ENCODE peak calls at places on chromosomes 3 and 15, in five cellular contexts. L is kidney epithelial cell, G is AG04450, A is tibial nerve, Y is uterus. O is an unnamed sample.

GRCh38 chr15:84878504-84878903 is 6.0 kb upstream of the SLC28A1 start:
- DNase-seq in A (peak), Y (peak), G (peak), L (no peak), O (peak)

GRCh38 chr15:71337197-71337845 is 222.1 kb downstream of the THSD4 start:
- DNase-seq in G (no peak), L (peak), A (no peak), Y (no peak), O (no peak)

GRCh38 chr15:76576526-76577279 is 240.1 kb downstream of the ISL2 start:
- DNase-seq in Y (peak), A (peak), L (no peak), G (peak), O (peak)

GRCh38 chr3:108088697-108089096 is 2.1 kb downstream of the CD47 start:
- DNase-seq in L (no peak), G (no peak), Y (no peak), A (no peak), O (no peak)

GRCh38 chr15:86852741-86853140 is 773.1 kb downstream of the AGBL1 start:
- DNase-seq in L (no peak), Y (no peak), G (no peak), A (no peak), O (no peak)

GRCh38 chr3:177615015-177615414 is 417.7 kb upstream of the TBL1XR1 start:
- DNase-seq in A (peak), Y (peak), L (peak), G (peak), O (peak)

GRCh38 chr15:89321521-89322410 is 12.9 kb downstream of the POLG start:
- DNase-seq in A (no peak), G (no peak), L (no peak), Y (no peak), O (no peak)

GRCh38 chr3:13706886-13707285 is 158.0 kb downstream of the FBLN2 start:
- DNase-seq in A (no peak), L (no peak), Y (peak), G (no peak), O (no peak)

GRCh38 chr3:177357352-177358084 is 160.2 kb upstream of the TBL1XR1 start:
- DNase-seq in Y (peak), A (no peak), G (peak), L (peak), O (no peak)

GRCh38 chr3:32501785-32502088 is 915 bp downstream of the CMTM6 start:
- DNase-seq in A (no peak), Y (no peak), L (no peak), G (no peak), O (no peak)

GRCh38 chr3:100225193-100225592 is 35.6 kb upstream of the TBC1D23 start:
- DNase-seq in A (no peak), L (no peak), Y (no peak), G (no peak), O (no peak)

GRCh38 chr15:93048759-93049161 is 40.3 kb downstream of the RGMA start:
- DNase-seq in Y (no peak), G (no peak), A (no peak), L (no peak), O (no peak)

GRCh38 chr3:157175678-157176077 is 15.7 kb upstream of the CCNL1 start:
- DNase-seq in Y (peak), L (no peak), A (no peak), G (no peak), O (no peak)

GRCh38 chr3:113218011-113218678 is 6.8 kb downstream of the BOC start:
- DNase-seq in L (no peak), A (no peak), G (no peak), Y (no peak), O (no peak)

GRCh38 chr15:32716960-32717289 is 879 bp upstream of the GREM1 start:
- DNase-seq in A (no peak), G (no peak), L (no peak), Y (no peak), O (no peak)

GRCh38 chr15:25946241-25946786 is 83.2 kb upstream of the ATP10A start:
- DNase-seq in A (no peak), G (no peak), L (no peak), Y (no peak), O (no peak)

GRCh38 chr3:48178072-48178471 is 10.1 kb downstream of the CDC25A start:
- DNase-seq in L (no peak), Y (no peak), A (no peak), G (no peak), O (no peak)

GRCh38 chr3:44914936-44915335 is 40.5 kb downstream of the TGM4 start:
- DNase-seq in L (no peak), A (no peak), G (no peak), Y (no peak), O (no peak)

GRCh38 chr3:28576590-28577220 is 228.1 kb upstream of the AZI2 start:
- DNase-seq in G (no peak), L (no peak), A (no peak), Y (no peak), O (no peak)

GRCh38 chr15:49847937-49848823 is 227.3 kb downstream of the DTWD1 start:
- DNase-seq in A (no peak), Y (no peak), G (peak), L (peak), O (peak)

GRCh38 chr3:69082805-69083204 is 1.9 kb upstream of the ARL6IP5 start:
- DNase-seq in L (peak), G (no peak), A (no peak), Y (no peak), O (peak)

GRCh38 chr3:11380314-11380713 is 108.1 kb downstream of the ATG7 start:
- DNase-seq in A (no peak), L (no peak), G (no peak), Y (no peak), O (no peak)

GRCh38 chr15:88810449-88810848 is 7.2 kb downstream of the ACAN start:
- DNase-seq in G (no peak), L (no peak), A (no peak), Y (no peak), O (no peak)

GRCh38 chr3:22392859-22393258 is 641.8 kb upstream of the ZNF385D start:
- DNase-seq in A (no peak), Y (no peak), G (no peak), L (no peak), O (no peak)

GRCh38 chr3:61315874-61316273 is 64.6 kb upstream of the FHIT start:
- DNase-seq in Y (no peak), A (no peak), L (no peak), G (no peak), O (no peak)

GRCh38 chr3:27486328-27486727 is 2.1 kb upstream of the SLC4A7 start:
- DNase-seq in G (no peak), A (no peak), L (no peak), Y (no peak), O (no peak)

GRCh38 chr15:83012038-83012490 is 625 bp upstream of the C15orf40 start:
- DNase-seq in A (no peak), G (no peak), L (no peak), Y (no peak), O (no peak)

GRCh38 chr3:113648524-113648923 is 47.9 kb downstream of the USF3 start:
- DNase-seq in A (no peak), Y (no peak), G (no peak), L (no peak), O (no peak)

GRCh38 chr15:39920510-39921273 is 626 bp upstream of the GPR176 start:
- DNase-seq in L (peak), Y (peak), G (no peak), A (peak), O (peak)

GRCh38 chr3:190519886-190520285 is 6.0 kb downstream of the IL1RAP start:
- DNase-seq in Y (no peak), L (no peak), A (no peak), G (no peak), O (no peak)

GRCh38 chr3:183252108-183252782 is 808 bp upstream of the B3GNT5 start:
- DNase-seq in G (no peak), A (no peak), L (no peak), Y (no peak), O (no peak)

GRCh38 chr3:162704991-162705390 is 1208.4 kb downstream of the OTOL1 start:
- DNase-seq in G (no peak), A (no peak), Y (no peak), L (no peak), O (no peak)

GRCh38 chr15:47411733-47412530 is 305.4 kb upstream of the SEMA6D start:
- DNase-seq in L (no peak), Y (no peak), G (no peak), A (no peak), O (no peak)

GRCh38 chr15:39354188-39354587 is 226.7 kb upstream of the THBS1 start:
- DNase-seq in A (no peak), L (no peak), G (no peak), Y (no peak), O (no peak)

GRCh38 chr3:135260025-135260424 is 465.0 kb downstream of the EPHB1 start:
- DNase-seq in A (no peak), Y (no peak), L (no peak), G (no peak), O (no peak)

GRCh38 chr3:142931222-142931621 is 32.3 kb downstream of the PAQR9 start:
- DNase-seq in A (no peak), G (no peak), Y (no peak), L (no peak), O (no peak)
- TF ChIP-seq CTCF in A (no peak), G (peak), Y (no peak), L (no peak), O (no peak)

GRCh38 chr15:63504979-63505841 is 817 bp downstream of the USP3 start:
- DNase-seq in A (no peak), G (no peak), L (no peak), Y (peak), O (no peak)
- TF ChIP-seq CTCF in A (no peak), G (peak), L (peak), Y (peak), O (peak)

DNA sequence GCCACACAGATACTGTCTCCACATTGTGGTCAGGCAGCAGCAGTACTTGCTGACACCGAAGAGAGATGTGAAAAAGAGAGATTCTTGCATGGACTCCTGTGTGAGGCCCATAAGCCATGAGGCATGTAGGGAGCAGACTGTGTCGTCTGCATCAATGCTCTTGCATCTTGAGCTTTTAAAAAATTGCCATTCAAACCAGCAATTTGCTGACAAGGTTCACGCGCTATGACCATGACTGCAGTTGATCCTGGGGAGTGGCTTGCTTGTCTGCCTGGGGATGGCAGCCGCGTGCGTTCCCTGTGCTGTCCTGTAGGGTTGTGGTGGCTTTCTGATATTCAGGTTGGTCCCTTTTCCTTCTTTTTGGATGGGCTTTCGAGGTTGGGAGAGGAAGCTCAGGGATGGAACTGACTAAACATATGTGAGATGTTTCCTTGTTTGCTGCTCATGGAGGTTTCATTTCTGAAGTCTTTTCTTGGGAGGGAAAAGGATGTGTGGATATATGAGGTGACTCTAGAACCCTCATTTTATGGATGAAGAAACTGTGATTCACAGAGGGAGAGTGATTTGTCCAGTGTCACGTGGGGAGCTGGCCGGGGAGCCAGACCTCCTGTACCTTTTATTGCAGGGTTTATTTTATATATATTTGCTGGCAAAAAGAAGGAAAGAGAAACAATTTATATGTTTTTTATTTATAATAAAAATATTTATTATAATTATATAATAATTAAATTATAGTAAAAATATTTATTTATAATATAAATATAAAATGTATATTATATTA is 48.6 kb downstream of the LPP start:
- DNase-seq in L (no peak), Y (no peak), G (no peak), A (no peak), O (no peak)
- TF ChIP-seq CTCF in L (no peak), Y (no peak), G (no peak), A (no peak), O (no peak)

GRCh38 chr15:43225201-43225949 is 4.6 kb upstream of the EPB42 start:
- DNase-seq in L (peak), Y (peak), A (peak), G (peak), O (no peak)
- TF ChIP-seq CTCF in L (peak), Y (peak), A (peak), G (peak), O (peak)

GRCh38 chr3:143843607-143844006 is 4.7 kb downstream of the SLC9A9 start:
- DNase-seq in A (no peak), G (no peak), Y (no peak), L (no peak), O (no peak)

GRCh38 chr3:143835312-143835711 is 13.0 kb downstream of the SLC9A9 start:
- DNase-seq in A (no peak), L (no peak), G (no peak), Y (no peak), O (no peak)

GRCh38 chr3:143839980-143840379 is 8.3 kb downstream of the SLC9A9 start:
- DNase-seq in Y (no peak), G (no peak), A (no peak), L (no peak), O (no peak)

GRCh38 chr3:143840636-143841035 is 7.6 kb downstream of the SLC9A9 start:
- DNase-seq in Y (no peak), G (no peak), A (no peak), L (no peak), O (no peak)
- TF ChIP-seq CTCF in Y (no peak), G (no peak), A (no peak), L (no peak), O (no peak)

DNA sequence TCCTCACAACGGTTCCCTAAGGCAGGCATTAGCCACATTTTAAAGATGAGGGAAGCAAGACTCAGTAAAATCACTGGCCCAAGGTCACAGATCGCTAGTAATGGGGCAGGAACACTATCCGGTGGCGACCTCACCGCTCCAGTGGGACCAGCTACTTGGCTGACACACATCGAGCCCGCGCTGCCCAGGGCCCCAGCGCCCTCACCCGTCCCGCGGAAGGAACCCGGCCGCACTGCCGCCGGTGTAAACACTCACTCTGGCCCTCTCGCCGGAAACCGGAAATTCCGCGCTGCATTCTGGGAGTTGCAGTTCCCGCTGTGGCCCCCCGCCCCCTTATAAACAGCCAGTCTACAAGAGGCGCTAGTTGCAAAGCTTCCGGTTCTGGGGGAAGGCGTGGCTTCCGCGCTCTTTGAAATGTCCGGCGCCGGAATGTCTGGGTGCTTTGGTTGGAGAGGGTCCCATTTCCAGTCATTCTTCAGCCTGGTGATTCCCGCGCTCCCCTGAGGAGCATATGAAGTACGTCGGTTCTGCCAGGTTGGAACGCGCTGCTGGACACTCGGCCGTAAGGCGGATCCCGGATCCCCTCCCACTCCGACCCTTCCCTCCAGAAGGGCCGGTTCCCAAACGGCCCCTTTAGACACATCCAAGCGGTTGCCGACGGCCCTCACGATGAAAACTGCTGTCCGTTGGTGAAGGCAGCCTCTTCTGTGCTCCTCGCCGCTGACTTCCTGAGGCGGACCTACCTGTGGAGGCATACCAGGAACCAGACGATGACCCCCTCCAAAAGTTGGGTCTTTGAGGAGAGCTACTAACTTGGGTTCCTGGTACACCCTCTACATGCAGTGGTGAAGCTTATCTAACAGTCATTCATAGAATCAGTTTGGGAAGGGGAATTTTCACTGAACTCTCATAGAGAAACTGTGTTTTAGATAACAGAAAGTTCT is at the start of gene UBL7:
- DNase-seq in Y (peak), A (peak), G (peak), L (peak), O (peak)
- TF ChIP-seq CTCF in Y (peak), A (no peak), G (peak), L (peak), O (peak)

GRCh38 chr15:35440265-35440664 is 105.7 kb downstream of the DPH6 start:
- DNase-seq in L (no peak), Y (no peak), A (no peak), G (no peak), O (no peak)

GRCh38 chr15:35436422-35436821 is 109.5 kb downstream of the DPH6 start:
- DNase-seq in A (no peak), Y (no peak), G (no peak), L (no peak), O (no peak)

GRCh38 chr15:35442734-35443133 is 103.2 kb downstream of the DPH6 start:
- DNase-seq in L (no peak), G (no peak), Y (no peak), A (no peak), O (no peak)

GRCh38 chr15:35439291-35439690 is 106.7 kb downstream of the DPH6 start:
- DNase-seq in L (no peak), A (no peak), Y (no peak), G (peak), O (peak)

GRCh38 chr15:35437157-35437556 is 108.8 kb downstream of the DPH6 start:
- DNase-seq in Y (no peak), G (no peak), A (no peak), L (no peak), O (no peak)
- TF ChIP-seq CTCF in Y (no peak), G (peak), A (no peak), L (no peak), O (no peak)

DNA sequence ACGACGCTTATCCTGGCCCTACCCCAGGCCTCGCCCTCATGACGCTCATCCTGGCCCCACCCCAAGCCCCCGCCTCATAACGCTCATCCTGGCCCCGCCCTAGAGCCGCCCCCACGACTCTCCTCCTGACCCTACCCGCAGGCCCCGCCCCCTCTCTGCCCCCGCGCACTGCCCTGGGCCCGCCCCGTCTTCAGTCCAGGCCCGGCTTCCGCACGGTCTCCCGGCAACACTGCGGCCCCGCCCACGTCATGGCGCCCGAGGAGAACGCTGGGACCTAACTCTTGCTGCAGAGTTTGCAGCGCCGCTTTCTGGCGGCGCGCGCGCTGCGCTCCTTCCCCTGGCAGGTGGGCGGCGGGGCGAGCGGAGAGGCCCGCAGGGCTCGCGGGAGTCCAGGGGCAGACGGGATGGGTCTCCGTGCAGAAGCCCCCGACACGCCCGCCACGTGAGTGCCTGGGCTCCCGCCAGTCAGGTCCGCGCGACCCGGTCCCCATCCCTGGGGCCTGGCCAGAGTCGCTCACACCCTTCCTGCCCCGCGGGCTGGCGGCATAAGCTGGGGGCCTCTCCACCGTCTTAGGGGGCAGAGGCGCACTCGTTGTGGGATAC is 52.5 kb upstream of the ROPN1B start:
- DNase-seq in Y (peak), A (peak), L (peak), G (peak), O (peak)
- TF ChIP-seq CTCF in Y (no peak), A (peak), L (peak), G (peak), O (peak)

GRCh38 chr3:170470063-170471006 is 51.7 kb downstream of the CLDN11 start:
- DNase-seq in L (no peak), A (no peak), G (peak), Y (no peak), O (peak)

GRCh38 chr3:170469151-170470062 is 50.7 kb downstream of the CLDN11 start:
- DNase-seq in Y (peak), L (peak), G (peak), A (peak), O (peak)

GRCh38 chr3:170467560-170467959 is 48.9 kb downstream of the CLDN11 start:
- DNase-seq in Y (no peak), G (no peak), A (no peak), L (no peak), O (no peak)

GRCh38 chr3:170465935-170466334 is 47.3 kb downstream of the CLDN11 start:
- DNase-seq in Y (no peak), A (no peak), L (no peak), G (no peak), O (no peak)

DNA sequence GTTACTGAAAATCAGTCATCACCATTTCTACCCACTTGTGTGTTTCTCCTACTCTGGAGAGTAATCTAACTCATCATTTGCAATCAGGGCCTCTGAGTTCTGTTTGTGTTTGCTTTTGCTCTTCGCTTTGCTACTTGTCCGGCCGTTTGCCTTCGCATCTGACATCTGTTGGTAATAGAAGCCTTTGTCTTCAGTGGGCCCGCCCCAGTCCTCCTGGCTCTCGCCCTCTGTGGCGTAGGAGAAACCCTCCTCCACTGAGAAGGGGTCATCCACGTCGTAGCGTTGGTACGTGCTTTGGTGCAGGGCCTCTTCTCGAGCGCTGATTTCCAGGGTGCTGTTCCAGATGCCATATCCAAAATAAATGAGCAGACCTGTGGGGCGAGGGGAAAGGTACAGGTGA is 48.3 kb downstream of the CLDN11 start:
- DNase-seq in Y (no peak), G (no peak), A (peak), L (no peak), O (no peak)
- TF ChIP-seq CTCF in Y (no peak), G (no peak), A (no peak), L (no peak), O (no peak)

GRCh38 chr3:173875790-173876189 is 478.2 kb downstream of the NLGN1 start:
- DNase-seq in A (no peak), Y (no peak), L (no peak), G (no peak), O (no peak)

GRCh38 chr3:173870976-173871375 is 473.4 kb downstream of the NLGN1 start:
- DNase-seq in G (no peak), Y (no peak), L (no peak), A (no peak), O (no peak)

GRCh38 chr3:173876476-173876875 is 478.9 kb downstream of the NLGN1 start:
- DNase-seq in L (no peak), A (no peak), G (no peak), Y (no peak), O (no peak)
- TF ChIP-seq CTCF in L (no peak), A (no peak), G (peak), Y (no peak), O (peak)